ENCODE peak calls at places on chromosomes 6 and 20, in six cellular contexts. One of them, this sample, is unnamed.

GRCh38 chr6:20703049-20703448 is 168.8 kb downstream of the CDKAL1 start:
- DNase-seq in K562: no peak
- DNase-seq in A549: no peak
- DNase-seq in endothelial cell of umbilical vein: no peak
- DNase-seq in HepG2: no peak
- DNase-seq in GM12878: no peak
- DNase-seq in this sample: no peak

GRCh38 chr6:28282923-28283322 is 1.6 kb downstream of the PGBD1 start:
- DNase-seq in K562: no peak
- DNase-seq in A549: peak
- DNase-seq in endothelial cell of umbilical vein: no peak
- DNase-seq in HepG2: no peak
- DNase-seq in GM12878: no peak
- DNase-seq in this sample: peak

GRCh38 chr6:53979468-53980067 is 131.7 kb upstream of the MLIP start:
- DNase-seq in K562: peak
- DNase-seq in A549: peak
- DNase-seq in endothelial cell of umbilical vein: peak
- DNase-seq in HepG2: peak
- DNase-seq in GM12878: no peak
- DNase-seq in this sample: peak

GRCh38 chr6:45687570-45687969 is 309.8 kb upstream of the SUPT3H start:
- DNase-seq in K562: no peak
- DNase-seq in A549: no peak
- DNase-seq in endothelial cell of umbilical vein: no peak
- DNase-seq in HepG2: no peak
- DNase-seq in GM12878: no peak
- DNase-seq in this sample: no peak

GRCh38 chr20:34976286-34976685 is 20.6 kb downstream of the MYH7B start:
- DNase-seq in K562: no peak
- DNase-seq in A549: no peak
- DNase-seq in endothelial cell of umbilical vein: no peak
- DNase-seq in HepG2: no peak
- DNase-seq in GM12878: no peak
- DNase-seq in this sample: no peak

GRCh38 chr20:40646321-40647212 is 42.5 kb downstream of the MAFB start:
- DNase-seq in K562: no peak
- DNase-seq in A549: no peak
- DNase-seq in endothelial cell of umbilical vein: peak
- DNase-seq in HepG2: no peak
- DNase-seq in GM12878: no peak
- DNase-seq in this sample: no peak

GRCh38 chr6:74249658-74250057 is 553.7 kb downstream of the CD109 start:
- DNase-seq in K562: no peak
- DNase-seq in A549: no peak
- DNase-seq in endothelial cell of umbilical vein: peak
- DNase-seq in HepG2: no peak
- DNase-seq in GM12878: peak
- DNase-seq in this sample: no peak

GRCh38 chr6:12012231-12012565 is at the start of gene HIVEP1:
- DNase-seq in K562: no peak
- DNase-seq in A549: no peak
- DNase-seq in endothelial cell of umbilical vein: no peak
- DNase-seq in HepG2: no peak
- DNase-seq in GM12878: no peak
- DNase-seq in this sample: peak

GRCh38 chr20:43448748-43449535 is 8.8 kb upstream of the SRSF6 start:
- DNase-seq in K562: peak
- DNase-seq in A549: peak
- DNase-seq in endothelial cell of umbilical vein: peak
- DNase-seq in HepG2: peak
- DNase-seq in GM12878: peak
- DNase-seq in this sample: peak

GRCh38 chr20:48846516-48847492 is 19.0 kb upstream of the PREX1 start:
- DNase-seq in K562: peak
- DNase-seq in A549: peak
- DNase-seq in endothelial cell of umbilical vein: peak
- DNase-seq in HepG2: no peak
- DNase-seq in GM12878: peak
- DNase-seq in this sample: peak

GRCh38 chr6:112636650-112637260 is 289.6 kb downstream of the RFPL4B start:
- DNase-seq in K562: no peak
- DNase-seq in A549: no peak
- DNase-seq in endothelial cell of umbilical vein: no peak
- DNase-seq in HepG2: no peak
- DNase-seq in GM12878: no peak
- DNase-seq in this sample: no peak

GRCh38 chr6:106339334-106340029 is 13.9 kb upstream of the ATG5 start:
- DNase-seq in K562: peak
- DNase-seq in A549: peak
- DNase-seq in endothelial cell of umbilical vein: peak
- DNase-seq in HepG2: peak
- DNase-seq in GM12878: no peak
- DNase-seq in this sample: peak

GRCh38 chr6:21739241-21739640 is 145.7 kb downstream of the SOX4 start:
- DNase-seq in K562: no peak
- DNase-seq in A549: no peak
- DNase-seq in endothelial cell of umbilical vein: no peak
- DNase-seq in HepG2: no peak
- DNase-seq in GM12878: no peak
- DNase-seq in this sample: no peak

GRCh38 chr6:21739838-21740237 is 146.3 kb downstream of the SOX4 start:
- DNase-seq in K562: no peak
- DNase-seq in A549: no peak
- DNase-seq in endothelial cell of umbilical vein: no peak
- DNase-seq in HepG2: no peak
- DNase-seq in GM12878: no peak
- DNase-seq in this sample: no peak

GRCh38 chr6:21741221-21742109 is 147.9 kb downstream of the SOX4 start:
- DNase-seq in K562: no peak
- DNase-seq in A549: no peak
- DNase-seq in endothelial cell of umbilical vein: peak
- DNase-seq in HepG2: no peak
- DNase-seq in GM12878: no peak
- DNase-seq in this sample: no peak

GRCh38 chr6:21742238-21742660 is 148.7 kb downstream of the SOX4 start:
- DNase-seq in K562: no peak
- DNase-seq in A549: peak
- DNase-seq in endothelial cell of umbilical vein: peak
- DNase-seq in HepG2: no peak
- DNase-seq in GM12878: no peak
- DNase-seq in this sample: no peak

DNA sequence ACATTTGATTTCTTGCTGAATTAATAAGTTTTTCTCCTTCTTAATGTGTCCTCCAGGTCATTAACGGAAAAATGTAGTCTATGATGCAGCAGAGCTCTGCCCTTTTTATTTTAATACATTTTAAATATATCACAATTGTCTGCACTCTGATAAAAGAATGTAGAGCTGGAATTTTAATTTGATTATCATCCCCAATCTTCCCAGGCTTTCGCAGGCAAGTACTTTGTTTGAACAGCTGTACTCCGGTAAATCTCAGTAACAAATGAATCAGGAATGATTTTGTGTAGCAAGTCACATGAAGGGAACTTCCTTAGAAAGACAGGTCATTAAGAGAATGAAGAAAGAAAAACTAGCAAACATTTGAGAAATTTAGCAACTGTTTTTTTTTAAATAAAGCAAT is 147.2 kb downstream of the SOX4 start:
- DNase-seq in K562: no peak
- DNase-seq in A549: no peak
- DNase-seq in endothelial cell of umbilical vein: peak
- DNase-seq in HepG2: no peak
- DNase-seq in GM12878: no peak
- DNase-seq in this sample: no peak
- TF ChIP-seq MYC in K562: no peak
- TF ChIP-seq MYC in A549: no peak
- TF ChIP-seq MYC in endothelial cell of umbilical vein: no peak
- TF ChIP-seq MYC in HepG2: no peak
- TF ChIP-seq MYC in GM12878: no peak
- TF ChIP-seq MYC in this sample: no peak

DNA sequence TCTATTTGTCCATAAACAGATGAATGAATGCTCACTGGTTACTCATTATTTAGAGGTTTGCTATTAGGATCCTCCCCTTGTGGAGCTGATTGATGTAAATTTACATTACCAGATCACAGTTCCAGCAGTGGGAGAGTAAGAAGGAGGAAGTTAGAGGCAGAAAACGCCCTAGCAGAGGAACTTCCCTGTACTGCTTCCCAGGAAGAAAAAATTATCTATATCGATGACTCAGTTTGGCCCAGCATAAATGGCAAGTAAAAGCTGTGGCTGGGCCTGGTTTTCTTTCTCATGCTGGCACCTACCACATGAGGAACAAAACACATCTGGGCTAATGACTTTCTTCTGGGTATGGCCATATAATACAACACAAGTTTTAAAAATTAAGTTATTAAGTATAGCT is 35.7 kb downstream of the DNAAF9 start:
- DNase-seq in K562: no peak
- DNase-seq in A549: no peak
- DNase-seq in endothelial cell of umbilical vein: no peak
- DNase-seq in HepG2: no peak
- DNase-seq in GM12878: no peak
- DNase-seq in this sample: peak
- TF ChIP-seq MYC in K562: no peak
- TF ChIP-seq MYC in A549: no peak
- TF ChIP-seq MYC in endothelial cell of umbilical vein: no peak
- TF ChIP-seq MYC in HepG2: no peak
- TF ChIP-seq MYC in GM12878: no peak
- TF ChIP-seq MYC in this sample: no peak

DNA sequence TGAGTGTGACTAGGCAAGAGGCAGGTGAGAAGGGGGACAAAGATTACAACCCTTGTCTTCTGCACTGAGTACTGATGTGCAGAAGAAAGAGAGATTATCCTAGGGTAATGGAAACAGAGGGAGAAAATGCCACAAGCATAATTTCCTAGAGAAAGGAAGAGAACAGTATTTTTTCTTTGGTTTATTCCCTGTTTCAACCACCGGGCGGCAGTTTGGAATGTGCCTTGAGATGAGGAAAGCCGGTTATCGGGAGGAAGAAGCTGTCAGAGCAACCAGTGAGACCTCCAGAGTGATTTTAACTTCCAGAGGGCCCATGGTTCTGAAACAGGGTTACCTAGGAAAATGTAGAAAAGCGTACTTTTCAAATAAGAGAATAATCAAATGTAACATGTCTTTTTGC is 121.4 kb downstream of the REV3L start:
- DNase-seq in K562: peak
- DNase-seq in A549: peak
- DNase-seq in endothelial cell of umbilical vein: peak
- DNase-seq in HepG2: peak
- DNase-seq in GM12878: no peak
- DNase-seq in this sample: peak
- TF ChIP-seq MYC in K562: no peak
- TF ChIP-seq MYC in A549: no peak
- TF ChIP-seq MYC in endothelial cell of umbilical vein: no peak
- TF ChIP-seq MYC in HepG2: no peak
- TF ChIP-seq MYC in GM12878: no peak
- TF ChIP-seq MYC in this sample: no peak

GRCh38 chr20:32448306-32449056 is 90.3 kb downstream of the ASXL1 start:
- DNase-seq in K562: no peak
- DNase-seq in A549: no peak
- DNase-seq in endothelial cell of umbilical vein: no peak
- DNase-seq in HepG2: no peak
- DNase-seq in GM12878: no peak
- DNase-seq in this sample: no peak

GRCh38 chr20:32451340-32451681 is 93.2 kb downstream of the ASXL1 start:
- DNase-seq in K562: no peak
- DNase-seq in A549: no peak
- DNase-seq in endothelial cell of umbilical vein: no peak
- DNase-seq in HepG2: no peak
- DNase-seq in GM12878: no peak
- DNase-seq in this sample: no peak

GRCh38 chr20:32449057-32449889 is 91.1 kb downstream of the ASXL1 start:
- DNase-seq in K562: no peak
- DNase-seq in A549: no peak
- DNase-seq in endothelial cell of umbilical vein: no peak
- DNase-seq in HepG2: no peak
- DNase-seq in GM12878: no peak
- DNase-seq in this sample: no peak

GRCh38 chr20:32450484-32451061 is 92.4 kb downstream of the ASXL1 start:
- DNase-seq in K562: no peak
- DNase-seq in A549: no peak
- DNase-seq in endothelial cell of umbilical vein: no peak
- DNase-seq in HepG2: no peak
- DNase-seq in GM12878: no peak
- DNase-seq in this sample: no peak

DNA sequence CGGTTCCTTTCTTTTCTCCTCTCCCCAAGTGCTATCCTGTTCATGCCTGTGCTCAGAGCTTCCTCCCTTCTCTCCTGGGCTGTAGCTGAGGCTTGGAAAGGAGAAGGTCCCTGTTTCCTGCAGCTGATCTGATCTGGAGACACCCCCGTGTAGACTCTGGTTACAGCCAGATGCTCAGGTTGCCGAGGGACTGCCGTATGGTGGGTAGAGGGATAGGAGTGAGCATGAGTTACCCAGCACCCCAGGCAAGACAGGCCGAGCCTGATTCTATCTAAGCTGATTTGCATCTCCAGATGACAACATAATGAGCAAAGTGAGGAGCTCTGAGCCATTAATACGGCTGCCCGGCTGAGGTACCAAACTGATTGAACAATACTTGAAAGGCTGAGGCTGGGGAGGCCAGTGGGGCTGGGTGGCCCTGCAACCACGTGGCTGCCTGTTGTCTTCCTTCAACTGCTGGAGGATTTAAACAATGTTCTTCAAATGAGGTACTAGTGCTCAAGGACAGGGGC is 91.8 kb downstream of the ASXL1 start:
- DNase-seq in K562: no peak
- DNase-seq in A549: no peak
- DNase-seq in endothelial cell of umbilical vein: no peak
- DNase-seq in HepG2: no peak
- DNase-seq in GM12878: no peak
- DNase-seq in this sample: no peak
- TF ChIP-seq MYC in K562: no peak
- TF ChIP-seq MYC in A549: no peak
- TF ChIP-seq MYC in endothelial cell of umbilical vein: no peak
- TF ChIP-seq MYC in HepG2: peak
- TF ChIP-seq MYC in GM12878: no peak
- TF ChIP-seq MYC in this sample: no peak

GRCh38 chr20:58795923-58796245 is 54.8 kb downstream of the GNAS-AS1 start:
- DNase-seq in K562: no peak
- DNase-seq in A549: no peak
- DNase-seq in endothelial cell of umbilical vein: no peak
- DNase-seq in HepG2: no peak
- DNase-seq in GM12878: no peak
- DNase-seq in this sample: no peak

GRCh38 chr20:58795181-58795922 is 55.4 kb downstream of the GNAS-AS1 start:
- DNase-seq in K562: no peak
- DNase-seq in A549: no peak
- DNase-seq in endothelial cell of umbilical vein: no peak
- DNase-seq in HepG2: no peak
- DNase-seq in GM12878: no peak
- DNase-seq in this sample: no peak

GRCh38 chr20:58792426-58792825 is 58.3 kb downstream of the GNAS-AS1 start:
- DNase-seq in K562: no peak
- DNase-seq in A549: no peak
- DNase-seq in endothelial cell of umbilical vein: no peak
- DNase-seq in HepG2: no peak
- DNase-seq in GM12878: no peak
- DNase-seq in this sample: no peak

GRCh38 chr20:58794510-58795180 is 56.1 kb downstream of the GNAS-AS1 start:
- DNase-seq in K562: no peak
- DNase-seq in A549: no peak
- DNase-seq in endothelial cell of umbilical vein: no peak
- DNase-seq in HepG2: no peak
- DNase-seq in GM12878: no peak
- DNase-seq in this sample: no peak

GRCh38 chr20:58793512-58794420 is 56.9 kb downstream of the GNAS-AS1 start:
- DNase-seq in K562: no peak
- DNase-seq in A549: no peak
- DNase-seq in endothelial cell of umbilical vein: no peak
- DNase-seq in HepG2: no peak
- DNase-seq in GM12878: no peak
- DNase-seq in this sample: no peak
- TF ChIP-seq MYC in K562: no peak
- TF ChIP-seq MYC in A549: no peak
- TF ChIP-seq MYC in endothelial cell of umbilical vein: no peak
- TF ChIP-seq MYC in HepG2: no peak
- TF ChIP-seq MYC in GM12878: no peak
- TF ChIP-seq MYC in this sample: no peak